ENCODE peak calls at places on chromosomes 7 and 10, in nine cellular contexts. M is activated T-helper 9 cell treated with anti-CD3 and anti-CD28 coated beads, Interleukin-2, amount 50 U/mL, for 16 hours; P is astrocyte of the spinal cord; O is amygdala; E is GM06990; S is 8988T; T is OCI-M1; X is HS-5; Z is NCI-H1092. J is an unnamed sample.

GRCh38 chr10:130737622-130738021 is 573.9 kb downstream of the TCERG1L start:
- DNase-seq in M (no peak), P (no peak), O (no peak), E (no peak), S (no peak), T (peak; percentile 25), X (no peak), Z (no peak), J (no peak)

GRCh38 chr7:36961097-36961496 is 236.8 kb upstream of the AOAH start:
- DNase-seq in M (no peak), P (no peak), O (no peak), E (no peak), S (no peak), T (no peak), X (no peak), Z (no peak), J (no peak)

GRCh38 chr10:113017375-113017774 is 67.3 kb downstream of the TCF7L2 start:
- DNase-seq in M (no peak), P (no peak), O (no peak), E (no peak), S (no peak), T (no peak), X (no peak), Z (no peak), J (no peak)

GRCh38 chr7:83648464-83649241 is at the start of gene SEMA3E:
- DNase-seq in M (no peak), P (peak; percentile 60), O (no peak), E (no peak), S (no peak), T (peak; percentile 68), X (peak; percentile 5), Z (no peak), J (no peak)

GRCh38 chr10:43671659-43672555 is 23.2 kb upstream of the ZNF32 start:
- DNase-seq in M (no peak), P (peak; percentile 60), O (no peak), E (no peak), S (peak; percentile 83), T (peak; percentile 81), X (peak; percentile 45), Z (peak; percentile 2), J (no peak)

GRCh38 chr10:84198206-84198915 is 4.0 kb downstream of the CDHR1 start:
- DNase-seq in M (no peak), P (no peak), O (no peak), E (no peak), S (no peak), T (no peak), X (no peak), Z (no peak), J (no peak)

GRCh38 chr7:16338065-16338464 is 83.3 kb downstream of the CRPPA start:
- DNase-seq in M (no peak), P (no peak), O (no peak), E (no peak), S (no peak), T (no peak), X (no peak), Z (no peak), J (no peak)

GRCh38 chr10:71396714-71397339 is at the start of gene CDH23:
- DNase-seq in M (no peak), P (no peak), O (no peak), E (no peak), S (no peak), T (no peak), X (no peak), Z (no peak), J (no peak)

GRCh38 chr10:21364196-21365114 is 161.0 kb downstream of the SKIDA1 start:
- DNase-seq in M (no peak), P (peak; percentile 75), O (no peak), E (no peak), S (no peak), T (no peak), X (peak; percentile 30), Z (no peak), J (no peak)

GRCh38 chr7:149777551-149778326 is 4.4 kb upstream of the ZNF467 start:
- DNase-seq in M (no peak), P (no peak), O (no peak), E (no peak), S (no peak), T (no peak), X (no peak), Z (no peak), J (no peak)

GRCh38 chr10:182441-183201 is 47.4 kb downstream of the ZMYND11 start:
- DNase-seq in M (no peak), P (peak; percentile 53), O (no peak), E (peak; percentile 24), S (no peak), T (no peak), X (no peak), Z (no peak), J (peak; percentile 29)

GRCh38 chr7:114370177-114370576 is 44.4 kb upstream of the FOXP2 start:
- DNase-seq in M (no peak), P (no peak), O (no peak), E (no peak), S (no peak), T (no peak), X (no peak), Z (peak; percentile 28), J (no peak)

GRCh38 chr7:102991540-102992214 is 78.9 kb downstream of the LRRC17 start:
- DNase-seq in M (no peak), P (peak; percentile 98), O (no peak), E (no peak), S (peak; percentile 28), T (peak; percentile 43), X (peak; percentile 78), Z (no peak), J (peak; percentile 86)

GRCh38 chr7:47392241-47392759 is 189.6 kb downstream of the TNS3 start:
- DNase-seq in M (no peak), P (peak; percentile 98), O (peak; percentile 31), E (no peak), S (no peak), T (no peak), X (no peak), Z (no peak), J (no peak)

GRCh38 chr10:27022048-27022447 is 78.2 kb downstream of the ANKRD26 start:
- DNase-seq in M (no peak), P (no peak), O (no peak), E (no peak), S (no peak), T (no peak), X (no peak), Z (no peak), J (no peak)

GRCh38 chr7:81887098-81887497 is 117.3 kb upstream of the HGF start:
- DNase-seq in M (no peak), P (no peak), O (no peak), E (peak; percentile 43), S (no peak), T (peak; percentile 49), X (no peak), Z (peak; percentile 72), J (no peak)

GRCh38 chr10:124744688-124745055 is 494 bp upstream of the FAM53B start:
- DNase-seq in M (no peak), P (peak; percentile 73), O (no peak), E (no peak), S (no peak), T (no peak), X (no peak), Z (no peak), J (no peak)

GRCh38 chr10:103731609-103732270 is 123.6 kb downstream of the SH3PXD2A start:
- DNase-seq in M (no peak), P (no peak), O (no peak), E (no peak), S (no peak), T (no peak), X (peak; percentile 6), Z (no peak), J (no peak)

GRCh38 chr7:90629306-90629918 is 33.3 kb downstream of the CDK14 start:
- DNase-seq in M (no peak), P (peak; percentile 60), O (no peak), E (no peak), S (no peak), T (peak; percentile 81), X (no peak), Z (peak; percentile 59), J (peak; percentile 6)

GRCh38 chr7:56115852-56116538 is at the start of gene NUPR2:
- DNase-seq in M (no peak), P (no peak), O (no peak), E (peak; percentile 32), S (no peak), T (no peak), X (no peak), Z (no peak), J (no peak)

GRCh38 chr10:110632591-110633215 is 11.4 kb upstream of the RBM20 start:
- DNase-seq in M (no peak), P (no peak), O (no peak), E (no peak), S (no peak), T (no peak), X (peak; percentile 39), Z (no peak), J (peak; percentile 45)

GRCh38 chr10:90222372-90222771 is 521.0 kb downstream of the KIF20B start:
- DNase-seq in M (no peak), P (peak; percentile 83), O (no peak), E (no peak), S (no peak), T (no peak), X (peak; percentile 72), Z (no peak), J (no peak)

GRCh38 chr10:74227697-74228424 is 76.8 kb downstream of the ADK start:
- DNase-seq in M (no peak), P (peak; percentile 55), O (no peak), E (no peak), S (no peak), T (peak; percentile 84), X (no peak), Z (no peak), J (peak; percentile 27)

GRCh38 chr7:100400656-100401055 is 27.4 kb downstream of the PILRA start:
- DNase-seq in M (no peak), P (no peak), O (no peak), E (no peak), S (no peak), T (peak; percentile 55), X (no peak), Z (no peak), J (no peak)

J was measured in epithelial cell of prostate.